ENCODE peak calls at places on chromosome 17, in nine cellular contexts. J, C, H, N, A, B, Z, L and V are unnamed samples.

GRCh38 chr17:36931096-36931696 is 6.1 kb upstream of the LHX1 start:
- DNase-seq in N (no peak), H (no peak), C (no peak), Z (no peak), A (no peak), J (no peak), L (no peak), B (no peak), V (no peak)

GRCh38 chr17:7251330-7252175 is at the start of gene CTDNEP1:
- DNase-seq in H (peak), B (peak), L (peak), C (peak), N (peak), A (peak), Z (peak), J (peak), V (peak)

GRCh38 chr17:41527076-41528023 is 758 bp downstream of the KRT19 start:
- DNase-seq in B (peak), C (no peak), A (no peak), N (no peak), H (no peak), L (no peak), J (peak), Z (peak), V (no peak)

GRCh38 chr17:43771463-43771862 is 7.3 kb downstream of the DUSP3 start:
- DNase-seq in L (no peak), J (no peak), A (no peak), N (no peak), B (no peak), Z (no peak), C (no peak), H (no peak), V (no peak)

GRCh38 chr17:14307560-14308024 is 6.7 kb downstream of the HS3ST3B1 start:
- DNase-seq in Z (peak), A (no peak), C (peak), H (no peak), J (peak), B (peak), L (no peak), N (no peak), V (no peak)

GRCh38 chr17:47009759-47010594 is 30.9 kb upstream of the RPRML start:
- DNase-seq in L (no peak), B (no peak), N (no peak), A (no peak), C (peak), Z (no peak), H (no peak), J (peak), V (no peak)

GRCh38 chr17:5769936-5770335 is 185.6 kb upstream of the NLRP1 start:
- DNase-seq in H (no peak), B (no peak), C (no peak), J (no peak), N (no peak), A (no peak), Z (no peak), L (peak), V (no peak)

GRCh38 chr17:11561702-11562101 is 36.6 kb upstream of the DNAH9 start:
- DNase-seq in Z (no peak), B (no peak), A (no peak), H (no peak), N (no peak), J (no peak), C (no peak), L (no peak), V (no peak)

GRCh38 chr17:48618366-48618896 is 3.3 kb upstream of the HOXB8 start:
- DNase-seq in J (peak), A (peak), B (peak), H (peak), C (peak), Z (peak), L (no peak), N (peak), V (peak)

GRCh38 chr17:5763595-5763994 is 179.3 kb upstream of the NLRP1 start:
- DNase-seq in Z (no peak), H (no peak), A (no peak), J (no peak), B (no peak), C (no peak), L (no peak), N (no peak), V (no peak)

GRCh38 chr17:74433421-74434121 is 1.7 kb downstream of the GPRC5C start:
- DNase-seq in Z (no peak), A (no peak), N (no peak), L (no peak), J (no peak), H (no peak), B (no peak), C (no peak), V (no peak)

GRCh38 chr17:2398188-2398587 is 2.7 kb downstream of the MNT start:
- DNase-seq in J (no peak), L (no peak), A (no peak), Z (no peak), H (no peak), N (no peak), C (no peak), B (no peak), V (no peak)

GRCh38 chr17:48294989-48295892 is 134.8 kb downstream of the SKAP1 start:
- DNase-seq in Z (peak), B (no peak), H (no peak), A (no peak), C (peak), N (no peak), L (peak), J (peak), V (no peak)

GRCh38 chr17:12789075-12789975 is at the start of gene ARHGAP44:
- DNase-seq in H (no peak), A (peak), L (no peak), Z (peak), N (no peak), C (peak), J (peak), B (peak), V (no peak)

GRCh38 chr17:18129041-18129502 is 20.5 kb downstream of the MYO15A start:
- DNase-seq in N (no peak), H (peak), B (no peak), C (peak), Z (no peak), A (no peak), L (no peak), J (peak), V (no peak)

GRCh38 chr17:41967921-41968578 is 1.5 kb downstream of the CNP start:
- DNase-seq in L (no peak), Z (no peak), B (no peak), A (no peak), H (no peak), J (no peak), C (no peak), N (no peak), V (no peak)

GRCh38 chr17:80673152-80673920 is 128.7 kb downstream of the RPTOR start:
- DNase-seq in N (no peak), B (peak), J (no peak), L (no peak), C (peak), A (peak), Z (peak), H (peak), V (no peak)

GRCh38 chr17:79892457-79893236 is 53.4 kb upstream of the CBX4 start:
- DNase-seq in H (peak), N (no peak), C (no peak), J (no peak), B (no peak), L (no peak), A (no peak), Z (no peak), V (no peak)

GRCh38 chr17:32127156-32127897 is 15.0 kb upstream of the RHOT1 start:
- DNase-seq in Z (peak), C (peak), N (peak), L (peak), H (peak), A (peak), B (peak), J (peak), V (peak)

GRCh38 chr17:63819585-63820537 is 7.4 kb upstream of the PSMC5 start:
- DNase-seq in J (no peak), H (no peak), L (no peak), Z (peak), A (no peak), B (peak), N (no peak), C (no peak), V (no peak)

GRCh38 chr17:74779948-74780400 is 3.8 kb upstream of the NAT9 start:
- DNase-seq in C (no peak), N (no peak), J (no peak), Z (peak), B (peak), L (no peak), H (no peak), A (peak), V (no peak)

GRCh38 chr17:71500761-71501555 is 619.9 kb upstream of the SOX9 start:
- DNase-seq in L (no peak), Z (no peak), H (no peak), A (no peak), C (no peak), B (no peak), N (no peak), J (peak), V (no peak)

GRCh38 chr17:72853438-72854415 is 238.8 kb downstream of the SLC39A11 start:
- DNase-seq in A (no peak), H (no peak), J (no peak), Z (no peak), N (no peak), B (no peak), L (no peak), C (no peak), V (no peak)

GRCh38 chr17:68435876-68436842 is 21.1 kb downstream of the WIPI1 start:
- DNase-seq in J (peak), C (peak), B (peak), Z (peak), A (peak), L (peak), H (peak), N (peak), V (peak)

GRCh38 chr17:64262422-64263260 is at the start of gene TEX2:
- DNase-seq in L (peak), A (peak), N (peak), H (no peak), Z (peak), C (peak), J (peak), B (peak), V (no peak)

GRCh38 chr17:77068915-77069314 is 71.9 kb upstream of the SEC14L1 start:
- DNase-seq in L (no peak), C (no peak), H (no peak), Z (no peak), B (no peak), A (no peak), N (no peak), J (no peak), V (no peak)

GRCh38 chr17:50206604-50207293 is 5.3 kb upstream of the COL1A1 start:
- DNase-seq in H (no peak), L (no peak), C (no peak), Z (no peak), N (no peak), J (peak), A (no peak), B (peak), V (no peak)

GRCh38 chr17:30267625-30268024 is 24.1 kb downstream of the BLMH start:
- DNase-seq in Z (no peak), A (no peak), B (no peak), J (peak), L (no peak), N (no peak), H (no peak), C (no peak), V (no peak)

GRCh38 chr17:41624208-41625101 is at the start of gene KRT17:
- DNase-seq in Z (no peak), H (no peak), J (no peak), B (no peak), L (no peak), N (no peak), A (no peak), C (no peak), V (no peak)

GRCh38 chr17:42404326-42405055 is 16.2 kb upstream of the STAT3 start:
- DNase-seq in C (no peak), L (no peak), Z (no peak), H (no peak), B (no peak), A (no peak), J (no peak), N (no peak), V (no peak)

GRCh38 chr17:17721140-17721668 is 39.9 kb downstream of the RAI1 start:
- DNase-seq in J (no peak), C (no peak), Z (no peak), H (no peak), L (no peak), N (no peak), A (no peak), B (no peak), V (no peak)

GRCh38 chr17:54992797-54993639 is 24.5 kb downstream of the STXBP4 start:
- DNase-seq in A (no peak), H (peak), N (peak), C (peak), Z (no peak), J (peak), B (no peak), L (peak), V (no peak)

GRCh38 chr17:40553694-40554534 is 11.4 kb downstream of the CCR7 start:
- DNase-seq in H (peak), A (no peak), C (no peak), J (peak), N (no peak), L (no peak), B (peak), Z (peak), V (no peak)

GRCh38 chr17:5282639-5283217 is 644 bp downstream of the RABEP1 start:
- DNase-seq in H (no peak), J (peak), C (no peak), N (no peak), Z (peak), L (no peak), B (peak), A (peak), V (peak)

GRCh38 chr17:43755389-43755875 is 3.2 kb downstream of the SOST start:
- DNase-seq in Z (no peak), H (no peak), N (peak), L (no peak), J (peak), A (peak), B (peak), C (no peak), V (no peak)

GRCh38 chr17:64129515-64129764 is 504 bp downstream of the ERN1 start:
- DNase-seq in Z (no peak), C (no peak), N (no peak), L (no peak), A (no peak), B (no peak), J (no peak), H (no peak), V (no peak)